ENCODE peak calls at places on chromosomes 2 and 18, in eight cellular contexts. C is mesothelial cell of epicardium; Y is NCI-H748 treated with DMSO at 0.1 percent for 48 hours; A is activated naive CD4-positive, alpha-beta T cell treated with anti-CD3 and anti-CD28 coated beads, Interleukin-2, amount 50 U/mL, for 16 hours; N is GM03348; G is iPS-NIHi11; B is mesenchymal stem cell; O is activated CD8-positive, alpha-beta memory T cell treated with anti-CD3 and anti-CD28 coated beads for 24 hours. I is an unnamed sample.

GRCh38 chr2:61763605-61764034 is 90.2 kb downstream of the FAM161A start:
- DNase-seq in C (no peak), Y (peak; percentile 75), A (no peak), N (peak; percentile 83), G (peak; percentile 74), B (peak; percentile 93), O (no peak), I (peak; percentile 76)

GRCh38 chr18:8301427-8302172 is 307.6 kb upstream of the RAB12 start:
- DNase-seq in C (no peak), Y (peak; percentile 54), A (no peak), N (no peak), G (no peak), B (no peak), O (no peak), I (no peak)

GRCh38 chr18:8069708-8070107 is 502.6 kb downstream of the PTPRM start:
- DNase-seq in C (no peak), Y (no peak), A (no peak), N (no peak), G (no peak), B (no peak), O (no peak), I (no peak)

GRCh38 chr2:162007447-162008040 is 66.5 kb downstream of the DPP4 start:
- DNase-seq in C (no peak), Y (no peak), A (no peak), N (no peak), G (no peak), B (peak; percentile 29), O (no peak), I (no peak)

GRCh38 chr2:200471324-200471848 is 38.5 kb downstream of the KCTD18 start:
- DNase-seq in C (no peak), Y (peak; percentile 76), A (peak; percentile 42), N (peak; percentile 39), G (peak; percentile 65), B (peak; percentile 23), O (no peak), I (no peak)

GRCh38 chr2:105760191-105760590 is 15.5 kb downstream of the NCK2 start:
- DNase-seq in C (no peak), Y (no peak), A (no peak), N (no peak), G (no peak), B (no peak), O (peak; percentile 50), I (no peak)

GRCh38 chr2:196610796-196611195 is 28.7 kb upstream of the CCDC150 start:
- DNase-seq in C (no peak), Y (no peak), A (no peak), N (no peak), G (no peak), B (no peak), O (no peak), I (no peak)

GRCh38 chr2:37585982-37586621 is 85.3 kb downstream of the CDC42EP3 start:
- DNase-seq in C (no peak), Y (no peak), A (peak; percentile 74), N (peak; percentile 74), G (no peak), B (peak; percentile 91), O (peak; percentile 76), I (no peak)

GRCh38 chr2:231102772-231103171 is 22.1 kb downstream of the HTR2B start:
- DNase-seq in C (no peak), Y (no peak), A (no peak), N (peak; percentile 13), G (no peak), B (no peak), O (no peak), I (no peak)

GRCh38 chr18:52339891-52340371 is at the start of gene DCC:
- DNase-seq in C (peak; percentile 54), Y (peak; percentile 79), A (no peak), N (peak; percentile 55), G (peak; percentile 55), B (peak; percentile 62), O (no peak), I (peak; percentile 78)

GRCh38 chr2:8583400-8584173 is 98.3 kb upstream of the ID2 start:
- DNase-seq in C (peak; percentile 97), Y (peak; percentile 93), A (peak; percentile 76), N (no peak), G (peak; percentile 97), B (peak; percentile 83), O (peak; percentile 96), I (peak; percentile 90)

GRCh38 chr2:224946911-224947310 is 95.4 kb downstream of the DOCK10 start:
- DNase-seq in C (no peak), Y (no peak), A (no peak), N (peak; percentile 49), G (no peak), B (peak; percentile 73), O (no peak), I (no peak)

GRCh38 chr18:35728676-35729075 is 147.1 kb downstream of the GALNT1 start:
- DNase-seq in C (no peak), Y (no peak), A (no peak), N (no peak), G (no peak), B (no peak), O (no peak), I (no peak)

GRCh38 chr2:190532581-190532980 is 1.9 kb downstream of the NEMP2 start:
- DNase-seq in C (no peak), Y (no peak), A (no peak), N (no peak), G (no peak), B (no peak), O (no peak), I (no peak)

GRCh38 chr2:134228493-134228903 is 25.4 kb upstream of the MGAT5 start:
- DNase-seq in C (no peak), Y (no peak), A (no peak), N (no peak), G (no peak), B (no peak), O (no peak), I (no peak)

GRCh38 chr2:10948165-10948564 is 36.4 kb downstream of the KCNF1 start:
- DNase-seq in C (no peak), Y (no peak), A (no peak), N (no peak), G (no peak), B (no peak), O (no peak), I (no peak)

GRCh38 chr18:51135361-51135760 is 62.1 kb downstream of the MEX3C start:
- DNase-seq in C (no peak), Y (no peak), A (no peak), N (peak; percentile 49), G (no peak), B (peak; percentile 90), O (no peak), I (no peak)

GRCh38 chr18:79988925-79989361 is 580 bp upstream of the TXNL4A start:
- DNase-seq in C (no peak), Y (no peak), A (no peak), N (peak; percentile 71), G (peak; percentile 63), B (peak; percentile 66), O (no peak), I (no peak)

GRCh38 chr2:232643147-232643425 is 9.7 kb downstream of the EFHD1 start:
- DNase-seq in C (no peak), Y (no peak), A (no peak), N (no peak), G (no peak), B (no peak), O (no peak), I (no peak)

GRCh38 chr18:76405761-76406356 is 89.2 kb downstream of the ZNF516 start:
- DNase-seq in C (peak; percentile 63), Y (peak; percentile 42), A (peak; percentile 69), N (peak; percentile 60), G (peak; percentile 88), B (peak; percentile 48), O (peak; percentile 88), I (peak; percentile 69)

GRCh38 chr18:3653859-3654441 is 204.0 kb downstream of the TGIF1 start:
- DNase-seq in C (no peak), Y (no peak), A (no peak), N (no peak), G (no peak), B (no peak), O (no peak), I (no peak)

GRCh38 chr2:193333539-193333938 is 1138.8 kb upstream of the TMEFF2 start:
- DNase-seq in C (no peak), Y (no peak), A (no peak), N (no peak), G (no peak), B (no peak), O (no peak), I (no peak)

GRCh38 chr2:200778038-200778437 is 33.7 kb upstream of the BZW1 start:
- DNase-seq in C (no peak), Y (no peak), A (no peak), N (peak; percentile 58), G (no peak), B (no peak), O (no peak), I (no peak)

GRCh38 chr18:49075697-49076096 is 124.9 kb upstream of the SMAD7 start:
- DNase-seq in C (no peak), Y (no peak), A (no peak), N (no peak), G (no peak), B (no peak), O (no peak), I (no peak)

GRCh38 chr18:66728951-66729350 is 125.1 kb upstream of the CDH19 start:
- DNase-seq in C (no peak), Y (no peak), A (no peak), N (no peak), G (no peak), B (no peak), O (no peak), I (no peak)

GRCh38 chr2:64482765-64483504 is 29.0 kb downstream of the LGALSL start:
- DNase-seq in C (no peak), Y (no peak), A (no peak), N (peak; percentile 24), G (no peak), B (peak; percentile 54), O (no peak), I (no peak)

GRCh38 chr2:214401580-214401979 is 9.3 kb upstream of the VWC2L start:
- DNase-seq in C (no peak), Y (no peak), A (no peak), N (no peak), G (no peak), B (no peak), O (no peak), I (no peak)

GRCh38 chr18:79849328-79850207 is 51.8 kb downstream of the KCNG2 start:
- DNase-seq in C (no peak), Y (no peak), A (no peak), N (no peak), G (no peak), B (no peak), O (peak; percentile 41), I (no peak)